ENCODE peak calls at places on chromosome 6, in five cellular contexts. E is stimulated activated CD8-positive, alpha-beta memory T cell treated with anti-CD3 and anti-CD28 coated beads, Interleukin-4, amount 100 ng/mL, for 24 hours; C is NCI-H1105; A is WTC11; P is HTR-8/SVneo. F is an unnamed sample.
A peak's percentile ranks its signal among the peaks of the same experiment; 100 is the strongest.

GRCh38 chr6:74273541-74273940 is 577.5 kb downstream of the CD109 start:
- DNase-seq in E (no peak), C (no peak), A (no peak), P (no peak), F (no peak)

GRCh38 chr6:14361956-14362587 is 244.5 kb downstream of the CD83 start:
- DNase-seq in E (no peak), C (no peak), A (no peak), P (no peak), F (peak; percentile 36)

GRCh38 chr6:90203672-90204071 is 93.0 kb downstream of the BACH2 start:
- DNase-seq in E (no peak), C (no peak), A (no peak), P (no peak), F (no peak)

GRCh38 chr6:23176883-23177282 is 607.5 kb downstream of the HDGFL1 start:
- DNase-seq in E (no peak), C (no peak), A (peak; percentile 15), P (no peak), F (peak; percentile 92)

GRCh38 chr6:13794184-13794583 is 20.2 kb downstream of the MCUR1 start:
- DNase-seq in E (no peak), C (no peak), A (no peak), P (no peak), F (no peak)

GRCh38 chr6:6471276-6471675 is 117.2 kb upstream of the LY86 start:
- DNase-seq in E (no peak), C (no peak), A (no peak), P (no peak), F (no peak)

GRCh38 chr6:99146716-99147115 is 199.0 kb upstream of the FBXL4 start:
- DNase-seq in E (no peak), C (no peak), A (no peak), P (no peak), F (no peak)

GRCh38 chr6:111411978-111412574 is 70.9 kb downstream of the REV3L start:
- DNase-seq in E (no peak), C (no peak), A (no peak), P (no peak), F (no peak)

GRCh38 chr6:109471105-109471810 is 11.8 kb downstream of the ZBTB24 start:
- DNase-seq in E (no peak), C (no peak), A (no peak), P (no peak), F (no peak)

GRCh38 chr6:17200395-17200794 is 80.8 kb upstream of the RBM24 start:
- DNase-seq in E (no peak), C (no peak), A (peak; percentile 89), P (no peak), F (no peak)